ENCODE peak calls at places on chromosomes 1 and 21, in five cellular contexts. R is uterus, X is A549, N is prostate gland, Y is heart left ventricle. L is an unnamed sample.

GRCh38 chr1:184716158-184716557 is 38.5 kb downstream of the EDEM3 start:
- DNase-seq in R (no peak), X (no peak), N (no peak), Y (no peak), L (no peak)

GRCh38 chr1:8938232-8939117 is 7.2 kb upstream of the CA6 start:
- DNase-seq in R (no peak), X (no peak), N (no peak), Y (no peak), L (no peak)

GRCh38 chr1:199667079-199667478 is 360.4 kb upstream of the NR5A2 start:
- DNase-seq in R (no peak), Y (no peak), N (no peak), X (no peak), L (no peak)

GRCh38 chr1:33470495-33471012 is 1.9 kb upstream of the ZSCAN20 start:
- DNase-seq in Y (peak), X (peak), R (peak), N (peak), L (no peak)

GRCh38 chr1:63909511-63909910 is 135.7 kb downstream of the ROR1 start:
- DNase-seq in R (no peak), Y (no peak), X (no peak), N (no peak), L (no peak)

GRCh38 chr1:209368864-209369598 is 214.5 kb upstream of the CAMK1G start:
- DNase-seq in R (peak), X (no peak), Y (peak), N (peak), L (no peak)

GRCh38 chr1:174262747-174263241 is 103.5 kb downstream of the RABGAP1L start:
- DNase-seq in X (peak), N (peak), R (no peak), Y (no peak), L (no peak)

GRCh38 chr21:42471206-42471605 is 24.8 kb downstream of the RSPH1 start:
- DNase-seq in R (no peak), X (no peak), N (no peak), Y (no peak), L (no peak)

GRCh38 chr1:15304708-15305326 is 57.8 kb downstream of the FHAD1 start:
- DNase-seq in R (peak), Y (peak), X (peak), N (peak), L (peak)

GRCh38 chr1:244226440-244226839 is 175.4 kb downstream of the ZBTB18 start:
- DNase-seq in R (no peak), X (no peak), Y (no peak), N (no peak), L (no peak)

GRCh38 chr1:201535046-201535777 is 3.7 kb upstream of the NAV1 start:
- DNase-seq in Y (no peak), N (no peak), X (no peak), R (no peak), L (no peak)

GRCh38 chr1:119782541-119783338 is 14.0 kb upstream of the HMGCS2 start:
- DNase-seq in N (no peak), X (no peak), Y (no peak), R (no peak), L (no peak)

GRCh38 chr1:21573971-21574458 is 64.8 kb downstream of the ALPL start:
- DNase-seq in R (peak), X (peak), Y (peak), N (peak), L (peak)

GRCh38 chr1:241330619-241331327 is 26.2 kb downstream of the RGS7 start:
- DNase-seq in R (no peak), N (no peak), Y (no peak), X (no peak), L (no peak)

GRCh38 chr1:26285366-26286063 is 5.6 kb downstream of the SH3BGRL3 start:
- DNase-seq in X (peak), Y (no peak), N (no peak), R (no peak), L (no peak)

GRCh38 chr1:203148127-203148526 is 20.6 kb downstream of the ADORA1 start:
- DNase-seq in R (no peak), N (no peak), X (peak), Y (no peak), L (no peak)
- TF ChIP-seq CTCF in R (no peak), N (no peak), X (peak), Y (peak), L (peak)

GRCh38 chr21:41361786-41362604 is at the start of gene MX2:
- DNase-seq in R (peak), N (no peak), X (no peak), Y (peak), L (no peak)
- H3K27ac ChIP-seq in R (peak), N (peak), X (no peak), Y (peak), L (peak)

DNA sequence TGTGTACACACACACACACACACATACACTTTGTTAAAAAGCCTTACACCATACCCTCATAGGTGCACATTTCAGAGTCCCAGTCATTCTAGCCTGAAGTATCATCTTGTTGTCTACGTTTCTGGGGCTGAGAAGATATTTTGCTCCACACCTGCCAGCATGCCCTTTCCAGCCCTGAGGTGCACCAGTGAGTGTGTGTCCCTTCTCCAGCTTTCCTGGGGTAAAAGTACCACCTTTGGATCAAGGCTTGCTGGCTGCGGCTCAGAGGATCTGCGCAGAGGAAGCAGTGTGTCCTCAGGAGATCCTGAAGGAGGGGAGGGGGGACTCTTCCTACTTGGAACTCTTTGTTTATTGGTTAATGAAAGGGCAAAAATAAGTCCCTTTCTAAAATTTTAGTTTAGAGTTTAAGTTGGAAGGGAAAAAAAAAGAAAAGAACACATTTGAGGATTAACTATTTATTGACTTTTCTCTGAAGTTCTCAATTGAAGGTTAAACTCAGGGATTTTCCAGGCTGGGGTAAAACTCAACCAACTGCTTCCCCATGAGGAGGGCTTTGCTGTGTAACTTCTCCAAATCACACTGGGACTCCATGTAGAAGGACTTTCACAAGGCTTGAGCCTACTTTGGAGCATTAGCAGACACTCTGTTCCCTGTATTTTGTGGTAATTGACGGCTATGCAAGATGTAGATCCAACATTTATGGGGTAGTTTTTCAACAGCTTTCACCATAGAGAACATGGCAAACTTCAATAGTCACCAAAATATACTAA is 200.3 kb upstream of the SGIP1 start:
- DNase-seq in N (no peak), X (no peak), Y (peak), R (no peak), L (no peak)
- TF ChIP-seq POLR2A in N (no peak), X (no peak), Y (no peak), R (no peak), L (no peak)

DNA sequence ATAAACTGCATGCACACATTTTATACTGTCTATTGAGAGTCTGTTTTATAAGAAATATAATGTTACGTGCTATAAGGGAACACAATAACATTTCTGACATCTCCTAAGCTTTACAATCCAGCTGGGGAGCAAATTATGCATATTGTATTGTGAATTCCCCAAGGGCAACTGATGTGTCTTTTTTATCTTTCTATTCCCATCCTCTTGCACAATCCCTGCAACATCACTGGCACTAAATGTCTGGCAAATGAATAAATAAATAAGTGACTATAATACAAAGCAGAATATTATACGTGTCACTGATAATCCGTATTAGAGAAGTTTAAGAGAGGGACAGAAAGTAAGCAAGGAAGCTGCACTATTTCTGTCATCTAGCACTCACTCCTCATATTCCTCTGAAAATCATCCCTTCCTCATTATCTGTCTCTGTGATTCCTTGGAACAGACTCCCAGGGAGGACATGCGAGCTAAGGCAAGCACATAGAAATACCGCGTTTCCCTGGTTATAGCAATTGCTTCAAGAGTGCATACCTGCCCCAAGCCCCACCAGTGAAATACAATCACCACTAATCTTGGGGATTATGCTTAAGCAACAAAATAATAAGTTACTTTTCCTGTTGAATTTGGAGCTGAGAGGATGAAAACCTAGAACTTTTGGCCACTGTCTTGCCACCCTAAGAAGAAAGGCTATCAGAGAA is 205.4 kb downstream of the SMYD3 start:
- DNase-seq in N (no peak), R (no peak), X (no peak), Y (no peak), L (no peak)
- TF ChIP-seq CTCF in N (no peak), R (no peak), X (no peak), Y (no peak), L (no peak)

L was measured in upper lobe of left lung.